ENCODE peak calls at places on chromosomes 11 and 22, in nine cellular contexts. Y is germinal center, G is HCT116, V is NCI-H1105 treated with DMSO at 0.1 percent for 48 hours, E is sciatic nerve, O is kidney, R is nucleus accumbens, C is iPS-NIHi11, B is GM04504. Q is an unnamed sample.

GRCh38 chr11:34585870-34586654 is 34.8 kb upstream of the EHF start:
- DNase-seq in R (no peak), O (no peak), V (peak; percentile 46), C (peak; percentile 59), E (no peak), Y (peak; percentile 73), B (peak; percentile 25), G (peak; percentile 56), Q (no peak)

GRCh38 chr11:41175304-41175972 is 284.0 kb downstream of the LRRC4C start:
- DNase-seq in O (no peak), C (peak; percentile 8), V (no peak), B (no peak), Y (no peak), R (no peak), G (no peak), E (no peak), Q (peak; percentile 3)

GRCh38 chr11:44726278-44727113 is at the start of gene TSPAN18:
- DNase-seq in O (peak; percentile 77), B (no peak), E (peak; percentile 67), V (no peak), C (peak; percentile 86), G (no peak), Y (peak; percentile 67), R (no peak), Q (no peak)

GRCh38 chr11:72088076-72088806 is 7.6 kb downstream of the LRRC51 start:
- DNase-seq in C (no peak), G (no peak), Y (no peak), O (no peak), B (no peak), E (no peak), V (no peak), R (no peak), Q (no peak)

GRCh38 chr22:40512426-40513136 is 123.9 kb downstream of the MRTFA start:
- DNase-seq in C (no peak), R (no peak), V (peak; percentile 2), B (peak; percentile 99), E (no peak), Y (no peak), G (no peak), O (no peak), Q (no peak)

GRCh38 chr11:13942908-13943505 is 19.5 kb upstream of the SPON1 start:
- DNase-seq in R (no peak), V (no peak), B (no peak), G (peak; percentile 32), C (no peak), E (no peak), Y (no peak), O (no peak), Q (no peak)

GRCh38 chr11:47466701-47467250 is 17.8 kb upstream of the RAPSN start:
- DNase-seq in O (peak; percentile 65), B (no peak), Y (no peak), R (peak; percentile 28), V (peak; percentile 87), G (no peak), C (peak; percentile 53), E (peak; percentile 67), Q (no peak)

GRCh38 chr11:75469785-75470405 is 36.9 kb upstream of the KLHL35 start:
- DNase-seq in V (no peak), G (no peak), Y (no peak), C (no peak), B (no peak), O (peak; percentile 3), R (no peak), E (no peak), Q (no peak)

GRCh38 chr11:124207102-124207792 is 24.1 kb downstream of the OR10D3 start:
- DNase-seq in O (no peak), B (no peak), C (no peak), R (no peak), E (no peak), Y (no peak), G (no peak), V (no peak), Q (no peak)

GRCh38 chr22:29134448-29134847 is 61.6 kb downstream of the KREMEN1 start:
- DNase-seq in V (no peak), R (no peak), G (no peak), C (no peak), Y (no peak), O (no peak), E (no peak), B (no peak), Q (no peak)

GRCh38 chr11:76339217-76339616 is 41.7 kb downstream of the THAP12 start:
- DNase-seq in E (peak; percentile 72), Y (peak; percentile 24), V (no peak), G (no peak), C (no peak), O (peak; percentile 87), R (no peak), B (peak; percentile 59), Q (no peak)

GRCh38 chr11:58285483-58286040 is 17.5 kb upstream of the OR10W1 start:
- DNase-seq in R (no peak), E (no peak), O (no peak), V (no peak), C (no peak), Y (no peak), B (no peak), G (no peak), Q (no peak)

GRCh38 chr11:34791725-34792124 is 124.5 kb downstream of the APIP start:
- DNase-seq in O (no peak), V (no peak), R (no peak), C (no peak), B (no peak), E (no peak), Y (no peak), G (no peak), Q (no peak)

GRCh38 chr11:1152316-1153104 is 5.2 kb upstream of the MUC5AC start:
- DNase-seq in R (no peak), O (no peak), B (no peak), G (no peak), Y (no peak), E (no peak), V (no peak), C (peak; percentile 26), Q (no peak)

GRCh38 chr22:27554106-27554814 is 247.3 kb downstream of the MN1 start:
- DNase-seq in G (no peak), O (no peak), V (no peak), Y (no peak), R (no peak), E (no peak), B (no peak), C (no peak), Q (no peak)

GRCh38 chr22:30277547-30278344 is 11.1 kb upstream of the OSM start:
- DNase-seq in O (peak; percentile 74), G (no peak), C (no peak), E (no peak), V (no peak), Y (no peak), R (peak; percentile 9), B (peak; percentile 50), Q (no peak)

GRCh38 chr11:18367431-18367830 is 26.9 kb upstream of the LDHA start:
- DNase-seq in O (no peak), B (no peak), E (no peak), G (no peak), V (no peak), R (no peak), Y (no peak), C (no peak), Q (no peak)